ENCODE peak calls at places on chromosomes 2 and 18, in eight cellular contexts. J is testis, Z is transverse colon, E is sigmoid colon, Q is endothelial cell of umbilical vein, V is breast epithelium, U is gastrocnemius medialis, D is uterus. C is an unnamed sample.

GRCh38 chr18:55477537-55478300 is 110.3 kb downstream of the TCF4 start:
- DNase-seq in Q (peak), Z (no peak), D (no peak), U (peak), E (no peak), J (no peak), V (no peak), C (peak)

GRCh38 chr18:78561757-78562445 is 417.7 kb upstream of the SALL3 start:
- DNase-seq in Z (no peak), E (no peak), D (no peak), V (no peak), Q (no peak), J (no peak), U (no peak), C (no peak)

GRCh38 chr2:144152817-144153271 is 367.1 kb downstream of the ZEB2 start:
- DNase-seq in E (no peak), D (no peak), U (no peak), V (no peak), Q (peak), Z (no peak), J (no peak), C (peak)

GRCh38 chr2:239198221-239198620 is 202.6 kb downstream of the HDAC4 start:
- DNase-seq in Q (no peak), E (peak), J (no peak), U (no peak), D (no peak), V (no peak), Z (peak), C (peak)

GRCh38 chr2:68936462-68936861 is 16.2 kb downstream of the GKN2 start:
- DNase-seq in J (no peak), D (no peak), Q (peak), Z (no peak), V (no peak), U (no peak), E (no peak), C (no peak)

GRCh38 chr2:120239488-120240287 is 13.0 kb upstream of the RALB start:
- DNase-seq in Z (peak), U (no peak), J (no peak), Q (peak), E (no peak), V (no peak), D (peak), C (peak)

GRCh38 chr18:73638709-73639108 is 508.9 kb downstream of the FBXO15 start:
- DNase-seq in V (no peak), J (no peak), Q (no peak), E (no peak), U (no peak), Z (no peak), D (no peak), C (no peak)

GRCh38 chr18:31513189-31513907 is 15.4 kb downstream of the DSG2 start:
- DNase-seq in Z (no peak), V (no peak), J (no peak), D (no peak), Q (no peak), E (no peak), U (no peak), C (no peak)

GRCh38 chr18:74949611-74950010 is 259.3 kb downstream of the PTGR3 start:
- DNase-seq in D (no peak), E (no peak), V (no peak), Z (no peak), J (no peak), U (no peak), Q (no peak), C (no peak)

GRCh38 chr2:95056461-95057459 is 31.3 kb downstream of the MAL start:
- DNase-seq in Q (no peak), J (peak), U (no peak), E (peak), V (no peak), Z (no peak), D (no peak), C (no peak)

GRCh38 chr2:61125123-61125710 is 36.8 kb upstream of the C2orf74 start:
- DNase-seq in E (no peak), J (no peak), Z (no peak), U (no peak), V (no peak), Q (no peak), D (no peak), C (no peak)

GRCh38 chr2:54471221-54471711 is 15.1 kb downstream of the SPTBN1 start:
- DNase-seq in Q (peak), D (no peak), E (no peak), U (no peak), J (peak), Z (no peak), V (no peak), C (peak)

GRCh38 chr18:8776013-8776515 is 70.7 kb downstream of the MTCL1 start:
- DNase-seq in Z (no peak), E (no peak), Q (no peak), J (peak), V (no peak), U (no peak), D (no peak), C (no peak)

GRCh38 chr2:27407798-27408491 is 1.4 kb downstream of the PPM1G start:
- DNase-seq in V (no peak), E (no peak), Z (peak), D (no peak), J (peak), Q (peak), U (no peak), C (no peak)

GRCh38 chr2:85353876-85354285 is 447 bp downstream of the RETSAT start:
- DNase-seq in J (peak), D (peak), U (peak), Z (peak), Q (peak), E (peak), V (no peak), C (peak)

GRCh38 chr2:71662665-71663394 is 209.5 kb downstream of the DYSF start:
- DNase-seq in V (no peak), D (no peak), U (no peak), E (peak), J (no peak), Z (no peak), Q (peak), C (no peak)

GRCh38 chr2:84958135-84959044 is 12.6 kb upstream of the KCMF1 start:
- DNase-seq in U (peak), J (no peak), Q (peak), D (no peak), V (no peak), Z (peak), E (peak), C (no peak)

GRCh38 chr2:152695763-152696162 is 21.5 kb downstream of the PRPF40A start:
- DNase-seq in J (no peak), D (no peak), E (no peak), Z (no peak), U (no peak), Q (no peak), V (no peak), C (no peak)

GRCh38 chr2:200677721-200678532 is 92.1 kb downstream of the AOX1 start:
- DNase-seq in E (no peak), Z (no peak), U (no peak), V (no peak), D (no peak), Q (peak), J (peak), C (peak)

GRCh38 chr2:43482974-43483373 is 112.9 kb downstream of the THADA start:
- DNase-seq in Z (peak), E (peak), J (no peak), U (peak), V (no peak), Q (no peak), D (no peak), C (no peak)

GRCh38 chr2:25215948-25216679 is 47.7 kb upstream of the POMC start:
- DNase-seq in Q (peak), V (no peak), D (peak), Z (peak), J (peak), E (peak), U (peak), C (peak)

GRCh38 chr2:7674606-7675005 is 757.4 kb downstream of the RNF144A start:
- DNase-seq in V (no peak), Q (no peak), D (no peak), U (no peak), J (no peak), Z (no peak), E (no peak), C (no peak)

GRCh38 chr18:47283476-47283875 is 32.0 kb upstream of the SKOR2 start:
- DNase-seq in J (no peak), D (no peak), Z (no peak), Q (peak), U (no peak), V (no peak), E (no peak), C (no peak)

GRCh38 chr2:85890522-85891176 is 1.9 kb upstream of the ST3GAL5 start:
- DNase-seq in J (no peak), Q (no peak), Z (no peak), V (no peak), U (no peak), E (no peak), D (no peak), C (no peak)

GRCh38 chr2:95353613-95354468 is 48.7 kb upstream of the FAHD2A start:
- DNase-seq in Q (no peak), U (no peak), V (peak), Z (no peak), E (peak), J (no peak), D (no peak), C (no peak)

GRCh38 chr18:63263444-63263843 is 56.1 kb downstream of the BCL2 start:
- DNase-seq in Q (no peak), E (no peak), D (no peak), Z (no peak), V (no peak), J (no peak), U (no peak), C (no peak)
- H3K4me3 ChIP-seq in Q (no peak), E (peak), D (no peak), Z (no peak), V (peak), J (no peak), U (no peak), C (no peak)

GRCh38 chr2:127086800-127087737 is 19.9 kb downstream of the BIN1 start:
- DNase-seq in D (peak), Q (peak), V (no peak), U (peak), E (peak), J (peak), Z (peak), C (peak)
- TF ChIP-seq POLR2A in D (peak), Q (no peak), V (no peak), U (no peak), E (no peak), J (no peak), Z (no peak), C (no peak)

DNA sequence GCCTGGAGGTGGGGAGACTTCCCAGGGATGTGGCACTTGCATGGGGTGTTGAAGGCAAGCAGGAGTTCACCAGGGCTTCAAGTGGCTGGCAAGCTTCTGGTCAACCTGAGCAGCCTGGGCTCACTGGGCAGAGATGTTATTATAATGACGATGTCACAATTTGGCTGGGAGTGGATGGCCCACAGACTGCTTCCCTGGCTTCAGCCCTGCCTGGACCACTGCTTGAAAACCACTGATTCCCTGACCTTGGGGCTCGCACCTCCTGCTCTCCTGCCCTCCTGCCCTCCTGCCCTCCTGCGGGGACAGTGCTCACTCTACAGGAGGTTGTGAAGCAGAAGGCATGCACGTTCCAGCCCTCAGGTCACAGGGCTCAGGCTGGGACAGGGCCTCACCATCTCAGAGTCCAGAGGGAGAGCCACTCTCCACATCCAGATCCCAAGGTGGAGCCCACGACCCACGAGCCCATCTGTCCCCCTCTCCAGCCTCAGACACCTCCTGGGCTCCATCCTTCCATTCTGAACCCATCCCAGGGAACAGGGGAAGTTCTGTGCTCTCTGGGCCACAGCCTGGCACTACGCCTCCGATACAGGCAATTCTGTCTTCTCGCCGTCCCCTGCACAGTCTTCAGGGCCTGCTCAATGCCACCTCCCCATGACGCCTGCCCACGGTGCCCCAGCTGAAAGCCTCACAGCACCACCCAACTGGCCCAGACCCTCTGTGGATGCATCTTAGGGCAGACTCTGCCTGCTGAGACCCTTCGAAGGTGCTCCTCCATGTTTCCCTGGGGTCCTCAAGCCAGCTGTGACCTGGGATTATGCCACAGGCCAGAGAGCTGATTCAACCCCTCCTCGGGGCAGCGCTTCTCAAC is 241.6 kb upstream of the RAB6C start:
- DNase-seq in E (no peak), V (no peak), J (no peak), Q (no peak), D (no peak), Z (no peak), U (no peak), C (no peak)
- H3K27ac ChIP-seq in E (no peak), V (no peak), J (no peak), Q (no peak), D (no peak), Z (no peak), U (no peak), C (no peak)

DNA sequence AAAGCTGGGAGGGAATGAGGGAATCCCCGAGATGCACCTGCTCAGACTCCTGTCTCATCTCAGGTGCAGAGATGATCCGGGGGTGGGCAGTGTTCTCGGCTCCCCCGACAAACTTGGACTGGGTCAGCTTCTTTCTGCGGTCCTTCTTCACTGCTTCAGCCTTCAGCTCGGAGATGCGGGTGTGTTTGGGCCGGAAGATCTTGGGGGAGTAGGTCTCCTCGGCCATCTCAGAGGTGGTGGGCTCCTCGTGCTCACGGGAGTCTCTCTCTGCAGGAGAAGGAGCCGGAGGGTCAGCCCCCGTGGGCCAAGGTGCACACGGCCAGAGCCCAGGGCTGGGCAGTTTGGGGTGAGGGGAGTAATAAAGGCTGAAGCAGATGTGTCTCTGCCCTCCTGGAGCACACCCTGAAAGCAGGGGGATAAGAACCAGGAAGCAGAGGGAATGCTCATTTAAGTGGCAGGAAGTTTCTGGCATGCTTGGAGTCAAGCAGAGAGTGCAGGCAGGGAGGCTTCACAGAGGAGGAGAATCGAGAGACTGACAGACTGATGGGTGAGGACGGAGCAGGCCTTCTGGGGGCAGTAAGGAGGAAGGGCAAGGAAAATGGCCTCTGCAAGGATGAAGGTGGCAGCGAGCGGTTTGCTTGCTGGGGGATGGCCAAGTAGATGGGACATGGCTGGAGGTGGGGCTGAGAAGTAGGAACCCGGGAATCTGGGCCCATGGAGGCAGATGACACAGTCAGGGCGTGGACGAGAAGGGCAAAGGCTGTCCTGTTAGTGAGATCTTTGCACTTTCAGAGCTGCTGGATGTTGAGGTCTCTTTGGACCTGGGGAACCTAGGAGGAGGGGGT is 16.3 kb downstream of the IGFBP5 start:
- DNase-seq in U (no peak), J (no peak), Q (no peak), V (no peak), D (no peak), E (peak), Z (no peak), C (no peak)
- H3K4me3 ChIP-seq in U (no peak), J (no peak), Q (no peak), V (no peak), D (no peak), E (no peak), Z (no peak), C (no peak)